ENCODE peak calls at places on chromosomes 13 and 19, in six cellular contexts. I is RPMI7951, R is EH, P is IMR-90, Q is M059J, K is NCI-H2171 treated with DMSO at 0.1 percent for 48 hours. V is an unnamed sample.

GRCh38 chr13:48562296-48563066 is 29.6 kb upstream of the RCBTB2 start:
- DNase-seq in I (no peak), R (no peak), P (no peak), Q (peak), K (no peak), V (no peak)

GRCh38 chr13:95714142-95714832 is 37.3 kb downstream of the DNAJC3 start:
- DNase-seq in I (peak), R (peak), P (peak), Q (peak), K (no peak), V (peak)

GRCh38 chr19:5261151-5261890 is 79.3 kb downstream of the PTPRS start:
- DNase-seq in I (no peak), R (no peak), P (no peak), Q (no peak), K (no peak), V (no peak)

GRCh38 chr19:3136684-3137055 is 837 bp downstream of the GNA15 start:
- DNase-seq in I (no peak), R (no peak), P (no peak), Q (no peak), K (no peak), V (no peak)

GRCh38 chr19:3450796-3451411 is 29.4 kb downstream of the SMIM24 start:
- DNase-seq in I (peak), R (peak), P (peak), Q (peak), K (peak), V (peak)

GRCh38 chr13:78599911-78600310 is 3.4 kb downstream of the POU4F1 start:
- DNase-seq in I (no peak), R (no peak), P (no peak), Q (no peak), K (no peak), V (no peak)

GRCh38 chr19:35671818-35672217 is 5.5 kb downstream of the UPK1A start:
- DNase-seq in I (no peak), R (no peak), P (no peak), Q (no peak), K (peak), V (no peak)

GRCh38 chr13:96041326-96042092 is 11.7 kb downstream of the UGGT2 start:
- DNase-seq in I (no peak), R (no peak), P (no peak), Q (no peak), K (no peak), V (no peak)

GRCh38 chr19:12880551-12881171 is 588 bp downstream of the DNASE2 start:
- DNase-seq in I (peak), R (peak), P (peak), Q (peak), K (no peak), V (peak)

GRCh38 chr19:34480971-34481821 is at the start of gene WTIP:
- DNase-seq in I (peak), R (peak), P (peak), Q (peak), K (peak), V (peak)

GRCh38 chr13:79392882-79393563 is 13.0 kb downstream of the RBM26 start:
- DNase-seq in I (peak), R (peak), P (peak), Q (peak), K (peak), V (peak)

GRCh38 chr19:2270572-2271515 is 11.1 kb downstream of the PEAK3 start:
- DNase-seq in I (peak), R (peak), P (peak), Q (peak), K (peak), V (peak)

GRCh38 chr19:42473686-42474085 is 30.9 kb upstream of the CXCL17 start:
- DNase-seq in I (no peak), R (no peak), P (no peak), Q (no peak), K (no peak), V (no peak)

GRCh38 chr13:109135018-109135417 is 505.6 kb downstream of the MYO16 start:
- DNase-seq in I (no peak), R (no peak), P (no peak), Q (no peak), K (no peak), V (no peak)

GRCh38 chr13:44374348-44374712 is 706 bp downstream of the SERP2 start:
- DNase-seq in I (no peak), R (no peak), P (no peak), Q (no peak), K (no peak), V (no peak)

GRCh38 chr19:10227215-10227971 is 3.7 kb downstream of the S1PR2 start:
- DNase-seq in I (peak), R (peak), P (no peak), Q (no peak), K (no peak), V (no peak)

GRCh38 chr19:8253678-8254077 is 44.5 kb downstream of the CERS4 start:
- DNase-seq in I (no peak), R (no peak), P (peak), Q (no peak), K (no peak), V (no peak)

GRCh38 chr13:114099918-114100445 is 32.4 kb downstream of the RASA3 start:
- DNase-seq in I (peak), R (peak), P (peak), Q (peak), K (no peak), V (peak)

GRCh38 chr19:51441410-51442390 is 16.6 kb downstream of the SIGLEC8 start:
- DNase-seq in I (peak), R (no peak), P (no peak), Q (no peak), K (no peak), V (no peak)

GRCh38 chr19:21328402-21328801 is 808 bp downstream of the ZNF708 start:
- DNase-seq in I (no peak), R (peak), P (no peak), Q (peak), K (peak), V (peak)

GRCh38 chr13:25886438-25887214 is 165.2 kb downstream of the SHISA2 start:
- DNase-seq in I (peak), R (peak), P (peak), Q (peak), K (no peak), V (peak)

GRCh38 chr19:10219678-10220077 is 11.5 kb downstream of the S1PR2 start:
- DNase-seq in I (peak), R (peak), P (peak), Q (peak), K (peak), V (peak)

GRCh38 chr13:40749327-40749726 is 21.7 kb downstream of the MRPS31 start:
- DNase-seq in I (no peak), R (no peak), P (no peak), Q (no peak), K (no peak), V (no peak)

GRCh38 chr19:15264061-15264932 is 32.0 kb upstream of the EPHX3 start:
- DNase-seq in I (peak), R (peak), P (peak), Q (peak), K (peak), V (peak)

GRCh38 chr19:13103585-13103923 is 896 bp upstream of the LYL1 start:
- DNase-seq in I (no peak), R (no peak), P (no peak), Q (no peak), K (no peak), V (no peak)

GRCh38 chr19:31595521-31595920 is 246.3 kb upstream of the TSHZ3 start:
- DNase-seq in I (no peak), R (no peak), P (no peak), Q (no peak), K (no peak), V (no peak)

GRCh38 chr13:101417043-101417406 is 717 bp upstream of the NALCN start:
- DNase-seq in I (peak), R (peak), P (peak), Q (peak), K (peak), V (peak)

GRCh38 chr13:99228737-99229691 is 28.4 kb downstream of the UBAC2 start:
- DNase-seq in I (peak), R (peak), P (peak), Q (peak), K (no peak), V (peak)

GRCh38 chr13:105007166-105007808 is 1528.2 kb downstream of the EFNB2 start:
- DNase-seq in I (no peak), R (no peak), P (no peak), Q (no peak), K (no peak), V (no peak)

GRCh38 chr19:53874384-53874995 is 6.8 kb downstream of the MYADM start:
- DNase-seq in I (no peak), R (no peak), P (no peak), Q (no peak), K (no peak), V (no peak)

GRCh38 chr19:2507109-2507508 is 31.2 kb downstream of the GADD45B start:
- DNase-seq in I (peak), R (peak), P (peak), Q (peak), K (peak), V (peak)

GRCh38 chr13:27583645-27584044 is 36.7 kb downstream of the LNX2 start:
- DNase-seq in I (peak), R (peak), P (no peak), Q (peak), K (no peak), V (peak)

V was measured in EL.